ENCODE peak calls at places on chromosomes 3 and 15, in four cellular contexts. B is psoas muscle, H is left lung, J is heart left ventricle. L is an unnamed sample.

GRCh38 chr3:69092030-69092513 is 7.3 kb downstream of the ARL6IP5 start:
- DNase-seq in H (no peak), J (no peak), B (no peak), L (no peak)

GRCh38 chr3:158168996-158169573 is 59.2 kb downstream of the RSRC1 start:
- DNase-seq in H (no peak), J (no peak), B (no peak), L (peak; percentile 3)

GRCh38 chr15:73002509-73002908 is 49.8 kb upstream of the NEO1 start:
- DNase-seq in J (no peak), B (no peak), H (no peak), L (no peak)

GRCh38 chr3:28104896-28105554 is 136.4 kb upstream of the CMC1 start:
- DNase-seq in B (no peak), H (no peak), J (no peak), L (no peak)

GRCh38 chr3:6168242-6168641 is 692.7 kb upstream of the GRM7 start:
- DNase-seq in J (no peak), H (no peak), B (no peak), L (no peak)

GRCh38 chr3:140368223-140368811 is 309.5 kb upstream of the TRIM42 start:
- DNase-seq in B (no peak), H (no peak), J (no peak), L (no peak)

GRCh38 chr15:63157891-63158431 is 684 bp upstream of the RPS27L start:
- DNase-seq in H (no peak), J (peak; percentile 67), B (peak; percentile 53), L (peak; percentile 42)

GRCh38 chr15:48385431-48385830 is 54.2 kb downstream of the DUT start:
- DNase-seq in J (no peak), H (no peak), B (no peak), L (peak; percentile 33)

GRCh38 chr3:23659274-23659673 is 146.5 kb upstream of the UBE2E1 start:
- DNase-seq in H (no peak), B (no peak), J (no peak), L (no peak)

GRCh38 chr15:98888839-98889479 is 118.6 kb downstream of the PGPEP1L start:
- DNase-seq in J (no peak), H (no peak), B (no peak), L (no peak)

GRCh38 chr3:37773471-37773870 is 88.2 kb upstream of the CTDSPL start:
- DNase-seq in H (no peak), J (no peak), B (no peak), L (no peak)

GRCh38 chr15:75620776-75621536 is 4.6 kb downstream of the SNUPN start:
- DNase-seq in H (no peak), B (peak; percentile 81), J (peak; percentile 84), L (peak; percentile 58)

GRCh38 chr3:4780545-4780957 is 198.7 kb upstream of the BHLHE40 start:
- DNase-seq in H (no peak), B (no peak), J (no peak), L (no peak)

GRCh38 chr15:96158938-96159337 is 171.6 kb upstream of the NR2F2 start:
- DNase-seq in J (no peak), H (no peak), B (no peak), L (no peak)

GRCh38 chr15:57570994-57571393 is 20.7 kb upstream of the MYZAP start:
- DNase-seq in B (no peak), J (no peak), H (no peak), L (peak; percentile 86)

GRCh38 chr3:105516972-105517371 is 150.3 kb downstream of the ALCAM start:
- DNase-seq in J (no peak), B (no peak), H (no peak), L (no peak)

GRCh38 chr15:79689030-79689429 is 207.8 kb downstream of the MTHFS start:
- DNase-seq in J (no peak), B (no peak), H (no peak), L (no peak)

GRCh38 chr3:195172896-195173295 is 98.1 kb downstream of the XXYLT1 start:
- DNase-seq in J (no peak), B (no peak), H (no peak), L (no peak)
- H3K27ac ChIP-seq in J (no peak overlapping the region), B (no peak overlapping the region), H (no peak overlapping the region), L (no peak overlapping the region)

GRCh38 chr3:129352045-129352444 is 73.4 kb downstream of the HMCES start:
- DNase-seq in H (no peak), B (no peak), J (no peak), L (no peak)
- TF ChIP-seq CTCF in H (peak; percentile 22), B (no peak), J (peak; percentile 23), L (no peak)

GRCh38 chr3:123385981-123386380 is 62.9 kb downstream of the ADCY5 start:
- DNase-seq in H (no peak), B (peak; percentile 51), J (peak; percentile 85), L (no peak)
- H3K27ac ChIP-seq in H (no peak overlapping the region), B (peak overlapping the region; percentile 14), J (peak overlapping the region; percentile 91), L (no peak overlapping the region)

DNA sequence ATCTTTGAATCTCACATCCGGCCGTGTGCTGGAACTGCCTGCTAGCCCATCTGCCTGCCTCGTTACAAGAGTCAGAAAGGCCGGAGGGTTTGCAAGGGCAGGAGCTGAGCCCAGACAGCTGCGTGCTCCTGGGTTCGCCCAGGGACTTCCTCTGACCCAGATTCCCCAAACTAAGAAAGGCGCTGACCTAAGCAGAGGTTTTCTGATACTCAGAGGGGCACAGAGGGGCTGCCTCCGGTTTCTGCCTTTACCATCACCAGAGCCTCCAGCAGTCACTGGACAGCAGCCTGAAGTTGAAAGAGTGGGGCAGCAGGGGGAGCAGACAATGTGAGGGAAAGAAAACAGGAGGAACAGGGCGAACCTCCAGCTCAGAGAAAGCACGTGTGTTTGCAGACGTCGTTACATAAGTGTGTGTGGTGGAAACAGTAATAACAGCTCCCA is 33.4 kb upstream of the RAD18 start:
- DNase-seq in J (peak; percentile 53), B (no peak), H (no peak), L (no peak)
- TF ChIP-seq CTCF in J (peak; percentile 27), B (peak; percentile 23), H (no peak), L (no peak)

GRCh38 chr3:14295777-14296176 is 106.6 kb upstream of the SLC6A6 start:
- DNase-seq in B (no peak), J (no peak), H (no peak), L (no peak)

GRCh38 chr3:14297305-14297704 is 105.1 kb upstream of the SLC6A6 start:
- DNase-seq in B (no peak), H (no peak), J (no peak), L (no peak)

GRCh38 chr3:14297784-14298236 is 104.6 kb upstream of the SLC6A6 start:
- DNase-seq in H (peak; percentile 73), B (peak; percentile 65), J (peak; percentile 47), L (peak; percentile 15)

GRCh38 chr3:14295037-14295436 is 107.4 kb upstream of the SLC6A6 start:
- DNase-seq in H (no peak), J (no peak), B (no peak), L (no peak)

GRCh38 chr3:14296352-14296751 is 106.1 kb upstream of the SLC6A6 start:
- DNase-seq in H (no peak), J (no peak), B (no peak), L (no peak)
- H3K27ac ChIP-seq in H (no peak overlapping the region), J (no peak overlapping the region), B (no peak overlapping the region), L (no peak overlapping the region)

GRCh38 chr3:22091329-22091728 is 340.3 kb upstream of the ZNF385D start:
- DNase-seq in H (no peak), J (no peak), B (no peak), L (no peak)

DNA sequence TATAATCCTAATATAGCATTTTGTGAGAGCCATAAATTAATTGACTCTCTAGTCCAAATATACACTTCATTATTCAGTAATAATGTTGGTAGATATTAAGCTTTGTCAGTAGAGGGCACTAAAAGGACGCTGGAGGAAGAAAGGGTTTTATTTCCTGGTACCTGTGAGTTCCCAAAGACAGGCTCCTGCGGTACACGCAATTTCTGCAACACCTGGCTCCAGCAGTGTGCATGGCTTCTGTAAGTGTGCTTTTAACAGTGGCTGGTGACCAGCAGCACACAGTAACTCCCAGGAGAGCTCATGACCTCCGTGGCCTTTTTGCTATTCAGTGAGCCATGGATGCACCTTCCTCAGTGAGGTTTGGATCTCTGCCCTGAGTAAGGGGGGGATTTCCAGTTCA is 338.3 kb upstream of the ZNF385D start:
- DNase-seq in J (no peak), B (no peak), H (no peak), L (peak; percentile 1)
- TF ChIP-seq CTCF in J (peak; percentile 27), B (peak; percentile 29), H (no peak), L (peak; percentile 53)

GRCh38 chr3:16885588-16885903 is 791 bp downstream of the PLCL2 start:
- DNase-seq in H (no peak), J (no peak), B (no peak), L (no peak)

GRCh38 chr3:16883726-16884083 is 1.1 kb upstream of the PLCL2 start:
- DNase-seq in B (no peak), J (no peak), H (no peak), L (no peak)

GRCh38 chr3:16884748-16885587 is at the start of gene PLCL2:
- DNase-seq in B (peak; percentile 56), H (peak; percentile 92), J (peak; percentile 56), L (peak; percentile 15)

GRCh38 chr3:16883057-16883725 is 1.6 kb upstream of the PLCL2 start:
- DNase-seq in H (peak; percentile 64), J (peak; percentile 39), B (no peak), L (no peak)

GRCh38 chr3:16884084-16884747 is 539 bp upstream of the PLCL2 start:
- DNase-seq in J (peak; percentile 85), B (peak; percentile 81), H (peak; percentile 91), L (no peak)
- H3K27ac ChIP-seq in J (peak overlapping the region; percentile 93), B (peak overlapping the region; percentile 99), H (peak overlapping the region; percentile 84), L (no peak overlapping the region)

GRCh38 chr3:73516656-73517055 is 108.1 kb downstream of the PDZRN3 start:
- DNase-seq in J (no peak), B (no peak), H (no peak), L (no peak)

GRCh38 chr3:73521936-73522335 is 102.8 kb downstream of the PDZRN3 start:
- DNase-seq in J (no peak), H (no peak), B (no peak), L (no peak)

GRCh38 chr3:73523661-73524060 is 101.1 kb downstream of the PDZRN3 start:
- DNase-seq in J (no peak), H (no peak), B (no peak), L (no peak)

GRCh38 chr3:73525591-73525990 is 99.2 kb downstream of the PDZRN3 start:
- DNase-seq in J (no peak), H (no peak), B (no peak), L (no peak)

DNA sequence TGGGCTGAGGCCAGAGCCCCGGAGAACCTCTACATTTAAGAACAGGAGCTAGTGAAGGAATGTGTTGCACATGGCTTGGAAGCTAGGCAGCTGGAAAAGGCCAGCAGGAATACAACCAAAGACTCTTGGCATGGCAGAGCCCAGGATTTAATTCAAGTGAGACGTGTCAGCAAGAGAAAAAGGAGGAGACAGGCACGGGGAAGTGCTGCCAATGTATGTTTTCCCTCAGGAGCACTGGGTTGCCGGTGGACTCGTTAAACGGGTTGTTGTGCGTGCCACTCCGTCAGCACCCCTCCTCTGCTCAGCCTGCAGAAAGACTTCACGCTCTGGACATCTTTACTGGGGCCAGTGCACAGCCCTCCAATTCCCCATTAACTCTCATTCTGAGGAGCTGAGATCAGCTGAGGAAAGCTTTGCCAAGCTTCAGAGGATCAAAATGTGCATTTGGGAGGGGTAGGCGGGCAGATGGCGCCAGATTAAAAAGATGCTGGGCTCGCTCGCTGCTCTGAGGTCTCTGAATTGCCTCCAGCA is 103.7 kb downstream of the PDZRN3 start:
- DNase-seq in H (no peak), B (peak; percentile 33), J (no peak), L (no peak)
- TF ChIP-seq CTCF in H (no peak), B (peak; percentile 0), J (no peak), L (no peak)

GRCh38 chr3:159850481-159850880 is 138.2 kb upstream of the IL12A start:
- DNase-seq in H (no peak), B (no peak), J (no peak), L (no peak)
- H3K27ac ChIP-seq in H (no peak overlapping the region), B (peak overlapping the region; percentile 95), J (peak overlapping the region; percentile 90), L (no peak overlapping the region)

GRCh38 chr15:31302778-31303433 is 23.7 kb upstream of the KLF13 start:
- DNase-seq in H (no peak), J (no peak), B (no peak), L (no peak)
- TF ChIP-seq CTCF in H (no peak), J (no peak), B (no peak), L (no peak)